ENCODE peak calls at places on chromosomes 3 and 15, in four cellular contexts. X, T, J and V are unnamed samples.

GRCh38 chr3:48013288-48013980 is 2.8 kb downstream of the MAP4 start:
- DNase-seq in J (peak), X (no peak), T (no peak), V (no peak)

GRCh38 chr3:27310693-27311092 is 58.5 kb downstream of the NEK10 start:
- DNase-seq in T (no peak), J (no peak), X (no peak), V (no peak)

GRCh38 chr3:172648736-172649135 is 62.1 kb downstream of the NCEH1 start:
- DNase-seq in J (no peak), T (no peak), X (no peak), V (no peak)

GRCh38 chr15:51861557-51862350 is 32.3 kb downstream of the TMOD3 start:
- DNase-seq in T (no peak), J (no peak), X (no peak), V (no peak)

GRCh38 chr15:92407343-92407742 is 13.7 kb downstream of the ST8SIA2 start:
- DNase-seq in X (no peak), J (no peak), T (no peak), V (no peak)

GRCh38 chr15:25690673-25691543 is 172.2 kb downstream of the ATP10A start:
- DNase-seq in X (no peak), J (no peak), T (no peak), V (no peak)

GRCh38 chr3:15401936-15402335 is 25.4 kb downstream of the METTL6 start:
- DNase-seq in J (no peak), X (no peak), T (no peak), V (no peak)

GRCh38 chr3:38119248-38119544 is 17.7 kb downstream of the ACAA1 start:
- DNase-seq in X (no peak), J (no peak), T (no peak), V (no peak)

GRCh38 chr15:62782100-62782791 is 260.3 kb upstream of the TPM1 start:
- DNase-seq in T (no peak), X (peak), J (peak), V (peak)

GRCh38 chr3:177478170-177478859 is 281.0 kb upstream of the TBL1XR1 start:
- DNase-seq in J (peak), X (no peak), T (no peak), V (no peak)

GRCh38 chr3:17119198-17120072 is 234.7 kb downstream of the PLCL2 start:
- DNase-seq in T (no peak), X (peak), J (no peak), V (no peak)

GRCh38 chr3:114892117-114892870 is 254.8 kb downstream of the ZBTB20 start:
- DNase-seq in T (no peak), J (no peak), X (no peak), V (no peak)

GRCh38 chr3:20352547-20353164 is 166.7 kb upstream of the SGO1 start:
- DNase-seq in X (no peak), T (no peak), J (no peak), V (no peak)

GRCh38 chr3:59710556-59710953 is 660.7 kb upstream of the CFAP20DC start:
- DNase-seq in X (no peak), T (no peak), J (no peak), V (no peak)

GRCh38 chr3:22156868-22157267 is 405.9 kb upstream of the ZNF385D start:
- DNase-seq in T (no peak), X (no peak), J (no peak), V (no peak)

GRCh38 chr3:136974670-136975069 is 16.9 kb downstream of the IL20RB start:
- DNase-seq in J (no peak), X (no peak), T (no peak), V (no peak)

GRCh38 chr3:23633261-23633960 is 172.3 kb upstream of the UBE2E1 start:
- DNase-seq in X (no peak), T (no peak), J (no peak), V (no peak)

GRCh38 chr3:71226565-71227281 is 356.8 kb downstream of the FOXP1 start:
- DNase-seq in J (no peak), X (no peak), T (peak), V (no peak)

GRCh38 chr3:48412375-48413001 is 17.4 kb downstream of the PLXNB1 start:
- DNase-seq in T (no peak), J (no peak), X (no peak), V (no peak)

GRCh38 chr3:149813367-149814281 is 609 bp downstream of the RNF13 start:
- DNase-seq in X (peak), T (no peak), J (peak), V (peak)

GRCh38 chr3:186807231-186807630 is 949 bp upstream of the RFC4 start:
- DNase-seq in T (no peak), J (no peak), X (no peak), V (no peak)

GRCh38 chr3:52350436-52350835 is 34.3 kb downstream of the DNAH1 start:
- DNase-seq in T (no peak), J (no peak), X (no peak), V (no peak)

GRCh38 chr3:25536668-25537331 is 108.7 kb downstream of the RARB start:
- DNase-seq in J (no peak), T (no peak), X (no peak), V (no peak)

GRCh38 chr3:139532996-139533395 is 6.5 kb downstream of the RBP1 start:
- DNase-seq in T (no peak), J (no peak), X (no peak), V (no peak)

GRCh38 chr3:172148269-172148668 is 108.9 kb downstream of the FNDC3B start:
- DNase-seq in X (no peak), T (no peak), J (no peak), V (no peak)

GRCh38 chr3:45870099-45870498 is 16.2 kb upstream of the CCR9 start:
- DNase-seq in J (no peak), X (no peak), T (no peak), V (no peak)

GRCh38 chr3:186596568-186597287 is 16.1 kb upstream of the AHSG start:
- DNase-seq in J (no peak), T (no peak), X (no peak), V (no peak)

GRCh38 chr3:23316924-23317323 is 113.8 kb downstream of the UBE2E2 start:
- DNase-seq in J (no peak), T (no peak), X (no peak), V (no peak)

GRCh38 chr3:138331143-138331894 is 1.7 kb upstream of the NME9 start:
- DNase-seq in J (no peak), T (no peak), X (no peak), V (no peak)

GRCh38 chr3:196207833-196208607 is 3.2 kb downstream of the ZDHHC19 start:
- DNase-seq in X (peak), T (no peak), J (no peak), V (peak)

GRCh38 chr15:69729167-69729748 is 276.6 kb downstream of the RPLP1 start:
- DNase-seq in J (no peak), X (peak), T (no peak), V (no peak)

GRCh38 chr15:41492597-41493204 is 973 bp upstream of the ITPKA start:
- DNase-seq in T (no peak), J (no peak), X (no peak), V (no peak)

GRCh38 chr15:88127477-88127799 is 129.1 kb downstream of the NTRK3 start:
- DNase-seq in T (no peak), X (no peak), J (no peak), V (no peak)

GRCh38 chr15:65343374-65343981 is 34.3 kb downstream of the IGDCC3 start:
- DNase-seq in X (no peak), J (no peak), T (no peak), V (no peak)

GRCh38 chr3:15601399-15602145 is at the start of the genes BTD and HACL1:
- DNase-seq in T (peak), X (peak), J (peak), V (peak)

GRCh38 chr3:50316657-50317242 is 5.8 kb downstream of the HYAL2 start:
- DNase-seq in X (no peak), T (no peak), J (no peak), V (no peak)

GRCh38 chr15:36414670-36415069 is 164.8 kb upstream of the CDIN1 start:
- DNase-seq in J (no peak), X (no peak), T (no peak), V (no peak)

GRCh38 chr3:171175840-171176239 is 149.3 kb upstream of the SLC2A2 start:
- DNase-seq in J (no peak), T (no peak), X (no peak), V (no peak)

GRCh38 chr3:70120360-70120966 is 120.9 kb downstream of the SAMMSON start:
- DNase-seq in J (peak), X (peak), T (peak), V (peak)

GRCh38 chr15:76200083-76200465 is 111.2 kb downstream of the ETFA start:
- DNase-seq in X (no peak), T (no peak), J (no peak), V (no peak)

GRCh38 chr15:76198456-76199105 is 112.7 kb downstream of the ETFA start:
- DNase-seq in X (no peak), T (no peak), J (no peak), V (no peak)

GRCh38 chr15:76197703-76198455 is 113.4 kb downstream of the ETFA start:
- DNase-seq in J (no peak), T (no peak), X (no peak), V (no peak)

GRCh38 chr15:76200641-76201105 is 110.6 kb downstream of the ETFA start:
- DNase-seq in T (no peak), J (no peak), X (no peak), V (no peak)

DNA sequence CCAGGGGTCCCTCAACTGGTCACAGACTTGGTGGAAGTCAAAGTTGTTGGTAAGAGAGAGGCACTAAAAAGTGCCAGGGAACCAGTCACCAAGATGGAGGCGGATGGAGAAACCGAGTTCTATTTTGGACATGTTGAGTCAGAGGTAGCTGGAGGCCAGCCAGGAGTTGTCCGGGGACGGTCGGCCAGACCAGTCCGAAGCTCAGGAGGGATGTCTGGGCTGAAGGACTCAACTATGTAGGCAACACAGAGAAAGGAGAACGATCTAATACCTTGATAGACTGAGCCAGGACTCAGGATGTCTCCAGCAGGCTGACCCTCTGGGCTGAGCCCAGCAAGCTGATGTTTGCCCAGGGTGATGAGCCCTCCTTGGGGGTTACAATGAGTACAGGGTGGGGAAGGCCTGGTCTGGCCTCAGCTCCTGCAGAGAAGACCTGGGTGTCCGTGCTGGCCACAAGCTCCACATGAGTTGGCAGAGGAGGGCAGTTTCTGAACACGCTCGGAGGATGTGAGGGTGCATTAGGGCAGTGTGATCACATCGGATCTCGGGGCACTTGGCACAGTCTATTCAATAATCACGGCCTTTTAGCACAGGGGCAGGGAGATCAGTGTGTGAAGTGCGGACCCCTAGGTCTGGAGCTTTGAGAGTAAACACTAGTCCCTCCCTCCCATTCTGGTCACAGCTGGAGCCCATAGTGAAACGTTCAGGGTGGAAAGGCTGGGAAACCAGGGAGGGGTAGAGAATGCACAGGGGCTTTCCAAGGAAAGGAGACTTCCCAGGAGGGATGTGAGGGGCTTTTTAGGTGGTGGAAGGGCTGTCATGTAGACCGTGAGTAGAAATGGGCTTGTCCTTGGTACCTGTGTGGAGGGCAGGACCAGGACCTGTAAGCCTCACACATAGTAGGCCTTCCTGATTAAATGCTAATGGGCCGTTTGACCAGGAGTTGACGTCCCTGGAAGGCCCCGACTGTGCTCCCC is 111.9 kb downstream of the ETFA start:
- DNase-seq in T (no peak), J (no peak), X (no peak), V (no peak)
- TF ChIP-seq YY1 in T (no peak), J (no peak), X (no peak), V (no peak)

GRCh38 chr3:64656544-64656943 is 31.3 kb downstream of the ADAMTS9 start:
- DNase-seq in T (no peak), J (no peak), X (no peak), V (no peak)
- TF ChIP-seq SUZ12 in T (no peak), J (no peak), X (no peak), V (no peak)

GRCh38 chr15:34046471-34047145 is 7.6 kb upstream of the AVEN start:
- DNase-seq in T (no peak), J (no peak), X (no peak), V (no peak)

GRCh38 chr15:34043813-34044212 is 4.8 kb upstream of the AVEN start:
- DNase-seq in X (no peak), T (no peak), J (no peak), V (no peak)

GRCh38 chr15:34043391-34043790 is 4.4 kb upstream of the AVEN start:
- DNase-seq in X (no peak), T (no peak), J (no peak), V (no peak)

GRCh38 chr15:34049096-34049495 is 10.1 kb upstream of the AVEN start:
- DNase-seq in X (no peak), T (no peak), J (no peak), V (no peak)

GRCh38 chr15:34047893-34048775 is 9.1 kb upstream of the AVEN start:
- DNase-seq in J (no peak), X (no peak), T (no peak), V (no peak)
- TF ChIP-seq YY1 in J (no peak), X (no peak), T (no peak), V (no peak)

DNA sequence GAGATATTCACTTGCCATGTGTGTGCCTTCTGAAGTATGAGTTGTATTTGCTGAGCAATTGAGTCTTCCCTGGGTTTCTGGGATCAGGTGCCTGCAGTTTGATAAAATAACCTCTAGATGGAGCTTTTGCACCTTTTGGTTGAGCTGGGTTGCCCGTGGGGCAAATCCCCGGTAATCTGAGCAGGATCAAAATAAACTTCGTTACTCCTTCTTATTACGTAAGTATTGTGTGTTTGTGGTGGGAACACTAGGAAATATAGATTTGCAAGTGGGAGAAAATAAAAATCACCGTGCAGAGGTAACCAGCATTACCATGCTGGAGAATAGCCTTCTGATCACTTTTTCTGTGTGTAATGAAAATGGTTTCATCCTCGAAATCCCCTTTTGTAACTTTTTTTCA is 277.4 kb upstream of the NR2E3 start:
- DNase-seq in J (peak), T (no peak), X (no peak), V (peak)
- TF ChIP-seq SUZ12 in J (no peak), T (no peak), X (no peak), V (no peak)

GRCh38 chr3:157542711-157543485 is 39.7 kb upstream of the VEPH1 start:
- DNase-seq in T (no peak), X (peak), J (no peak), V (no peak)
- TF ChIP-seq YY1 in T (no peak), X (peak), J (no peak), V (no peak)

DNA sequence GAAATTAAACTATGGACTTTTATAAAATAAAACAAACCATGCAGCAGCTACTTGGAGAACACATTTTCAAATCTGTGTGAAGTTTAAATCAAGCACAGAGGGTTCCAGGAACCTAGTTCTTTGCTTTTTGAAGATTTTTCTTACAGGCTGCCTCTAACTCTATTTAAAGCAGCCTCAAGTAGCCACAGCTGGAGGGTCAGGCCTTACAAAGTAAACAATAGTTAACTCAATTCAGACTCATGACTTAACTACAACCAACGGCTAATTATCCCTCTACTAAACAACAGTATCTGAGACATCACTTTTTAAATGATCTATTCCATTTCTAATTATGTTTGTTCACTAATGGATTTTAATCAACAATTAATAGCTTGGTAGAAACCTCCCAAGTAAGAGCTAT is 9.8 kb downstream of the LRIG1 start:
- DNase-seq in J (no peak), X (no peak), T (no peak), V (no peak)
- TF ChIP-seq SUZ12 in J (no peak), X (no peak), T (no peak), V (no peak)

GRCh38 chr15:74957301-74958035 is 896 bp upstream of the RPP25 start:
- DNase-seq in J (no peak), T (no peak), X (peak), V (no peak)

GRCh38 chr15:74955796-74956647 is 550 bp downstream of the RPP25 start:
- DNase-seq in T (no peak), J (no peak), X (peak), V (peak)

GRCh38 chr15:74956648-74957300 is at the start of gene RPP25:
- DNase-seq in X (peak), T (no peak), J (peak), V (peak)

GRCh38 chr15:74954515-74954914 is 2.1 kb downstream of the RPP25 start:
- DNase-seq in T (no peak), J (no peak), X (no peak), V (no peak)

DNA sequence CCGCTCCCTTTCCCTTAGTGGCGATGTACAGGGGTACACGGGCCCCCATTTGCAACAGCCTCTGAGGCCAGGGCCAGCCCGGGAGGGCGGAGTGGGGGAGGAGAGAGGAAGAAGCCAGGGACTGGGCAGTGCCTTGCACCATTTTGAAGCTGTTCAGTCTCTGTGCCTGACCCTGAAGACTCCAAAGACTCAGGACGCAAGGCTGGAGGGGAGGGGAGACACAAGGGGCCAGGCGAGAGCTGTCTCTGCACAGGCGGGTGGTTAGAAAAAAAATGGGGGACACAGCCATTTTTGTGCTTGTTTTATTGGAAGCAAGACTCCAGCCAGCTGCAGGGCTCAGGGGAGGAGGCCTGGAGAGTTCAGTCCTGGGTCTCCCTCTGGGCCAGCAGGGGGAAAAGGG is 1.6 kb downstream of the RPP25 start:
- DNase-seq in X (no peak), T (no peak), J (no peak), V (no peak)
- TF ChIP-seq YY1 in X (no peak), T (no peak), J (no peak), V (no peak)

GRCh38 chr3:141051641-141052569 is 758 bp downstream of the SPSB4 start:
- DNase-seq in X (peak), T (no peak), J (no peak), V (no peak)
- TF ChIP-seq SUZ12 in X (peak), T (no peak), J (no peak), V (no peak)

DNA sequence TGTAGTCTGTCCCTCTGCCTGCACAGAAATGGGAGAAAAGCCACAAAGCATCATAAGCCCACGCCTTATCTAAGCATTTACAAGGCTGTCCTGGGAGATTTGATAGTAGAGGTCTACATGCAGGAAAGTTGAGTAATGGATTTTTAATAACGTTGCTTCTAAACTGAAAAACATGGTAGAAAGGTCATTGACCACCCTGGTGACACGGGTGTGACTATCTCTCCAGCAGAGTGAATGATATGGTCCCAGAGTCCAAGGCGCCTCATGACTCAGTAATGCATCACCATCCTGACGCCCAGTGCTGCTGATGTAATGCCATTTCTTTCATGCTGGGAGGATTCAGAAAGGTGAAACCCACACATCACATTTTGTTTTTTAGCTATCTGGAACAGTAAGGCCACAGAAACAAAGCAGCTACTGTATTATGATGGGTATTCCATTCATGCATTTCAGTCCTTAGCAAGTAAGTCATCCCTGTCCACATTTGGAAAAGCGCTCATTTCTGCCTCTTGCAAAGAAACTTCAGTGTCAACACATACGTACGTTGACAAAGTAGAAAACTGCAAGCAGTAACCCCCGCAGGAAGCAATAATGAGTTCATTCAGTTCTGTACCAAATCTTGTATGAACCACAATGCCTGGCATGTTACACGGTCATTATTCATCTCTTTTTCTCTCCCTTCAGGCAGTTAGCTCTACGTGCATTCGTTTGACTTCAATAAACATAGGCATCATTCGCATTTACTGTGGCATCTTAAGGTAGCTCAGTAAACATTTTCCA is 483.5 kb downstream of the GABRG3 start:
- DNase-seq in J (no peak), X (no peak), T (no peak), V (no peak)
- TF ChIP-seq YY1 in J (no peak), X (no peak), T (no peak), V (no peak)